ENCODE peak calls at places on chromosomes 4 and X, in eight cellular contexts. F is HFF-Myc, L is astrocyte of the spinal cord, W is HCT116, P is Panc1, V is OCI-LY7, R is cardiac fibroblast, H is lower leg skin. K is an unnamed sample.

GRCh38 chr4:112900416-112900815 is 149.0 kb upstream of the ANK2 start:
- DNase-seq in H (no peak), V (no peak), L (no peak), W (no peak), P (no peak), F (no peak), R (no peak), K (no peak)

GRCh38 chr4:47926667-47927258 is 12.4 kb upstream of the NFXL1 start:
- DNase-seq in L (peak), H (no peak), F (no peak), W (peak), P (peak), V (peak), R (peak), K (peak)

GRCh38 chrX:43493751-43494150 is 162.3 kb upstream of the MAOA start:
- DNase-seq in R (peak), F (no peak), V (no peak), H (no peak), W (no peak), P (no peak), L (no peak), K (no peak)

GRCh38 chrX:34918856-34919255 is 23.7 kb upstream of the FAM47B start:
- DNase-seq in W (no peak), F (peak), H (no peak), R (peak), P (no peak), L (peak), V (no peak), K (no peak)

GRCh38 chr4:122010610-122011009 is 58.8 kb upstream of the TRPC3 start:
- DNase-seq in W (no peak), V (no peak), P (no peak), H (no peak), L (peak), R (no peak), F (peak), K (no peak)

GRCh38 chr4:55592014-55592413 is at the start of gene PDCL2:
- DNase-seq in W (no peak), F (no peak), L (no peak), P (no peak), R (no peak), H (no peak), V (no peak), K (no peak)

GRCh38 chr4:188372856-188373255 is 233.6 kb downstream of the TRIML1 start:
- DNase-seq in F (peak), H (no peak), L (no peak), P (peak), R (peak), W (peak), V (no peak), K (no peak)

GRCh38 chr4:84051728-84052127 is 447.4 kb downstream of the NKX6-1 start:
- DNase-seq in H (no peak), P (no peak), L (no peak), R (no peak), F (no peak), W (no peak), V (no peak), K (no peak)

GRCh38 chrX:70479970-70480659 is 35.5 kb downstream of the DLG3 start:
- DNase-seq in R (peak), W (no peak), P (no peak), H (no peak), F (no peak), V (no peak), L (no peak), K (no peak)

GRCh38 chr4:153159016-153159415 is 45.2 kb upstream of the TRIM2 start:
- DNase-seq in H (no peak), L (no peak), P (no peak), F (no peak), V (peak), W (no peak), R (no peak), K (no peak)

GRCh38 chr4:83660578-83660977 is 124.7 kb downstream of the GPAT3 start:
- DNase-seq in V (peak), P (no peak), F (no peak), L (no peak), R (no peak), W (no peak), H (no peak), K (no peak)

GRCh38 chr4:72375050-72375736 is 193.8 kb downstream of the ADAMTS3 start:
- DNase-seq in R (peak), P (no peak), W (no peak), H (no peak), F (no peak), L (peak), V (no peak), K (no peak)

GRCh38 chrX:44152867-44153266 is 179.7 kb upstream of the NDP start:
- DNase-seq in R (peak), P (no peak), W (no peak), L (no peak), V (no peak), H (no peak), F (no peak), K (no peak)

GRCh38 chr4:165738571-165738970 is 134.5 kb upstream of the TLL1 start:
- DNase-seq in V (no peak), H (no peak), L (no peak), F (no peak), W (no peak), R (no peak), P (no peak), K (no peak)

GRCh38 chrX:55007633-55008032 is 7.5 kb downstream of the APEX2 start:
- DNase-seq in V (no peak), H (no peak), W (no peak), R (peak), F (peak), P (no peak), L (peak), K (peak)

GRCh38 chr4:93646225-93646930 is 182.2 kb upstream of the ATOH1 start:
- DNase-seq in P (no peak), V (no peak), F (no peak), L (no peak), H (no peak), W (no peak), R (no peak), K (no peak)

GRCh38 chr4:36775544-36775943 is 469.0 kb upstream of the NWD2 start:
- DNase-seq in L (no peak), H (no peak), W (no peak), F (no peak), P (no peak), R (no peak), V (no peak), K (no peak)

GRCh38 chrX:16882188-16882587 is 12.0 kb upstream of the RBBP7 start:
- DNase-seq in V (peak), R (peak), P (no peak), F (no peak), W (no peak), H (no peak), L (peak), K (no peak)

GRCh38 chr4:110107868-110108267 is 90.5 kb downstream of the ELOVL6 start:
- DNase-seq in H (no peak), P (no peak), L (no peak), W (no peak), R (peak), V (no peak), F (no peak), K (no peak)

GRCh38 chrX:104288269-104288668 is 33.5 kb upstream of the ESX1 start:
- DNase-seq in R (peak), F (no peak), P (no peak), W (no peak), H (no peak), L (no peak), V (no peak), K (no peak)

GRCh38 chr4:68373513-68373912 is 23.6 kb upstream of the YTHDC1 start:
- DNase-seq in L (peak), P (no peak), F (no peak), H (peak), W (no peak), R (peak), V (no peak), K (no peak)
- H3K4me3 ChIP-seq in L (peak), P (no peak), F (peak), H (no peak), W (no peak), R (no peak), V (no peak), K (peak)

GRCh38 chrX:96407501-96407900 is 277.1 kb upstream of the DIAPH2 start:
- DNase-seq in L (peak), W (no peak), H (peak), R (peak), F (no peak), P (no peak), V (no peak), K (no peak)
- H3K4me3 ChIP-seq in L (no peak), W (no peak), H (no peak), R (no peak), F (no peak), P (no peak), V (no peak), K (no peak)

DNA sequence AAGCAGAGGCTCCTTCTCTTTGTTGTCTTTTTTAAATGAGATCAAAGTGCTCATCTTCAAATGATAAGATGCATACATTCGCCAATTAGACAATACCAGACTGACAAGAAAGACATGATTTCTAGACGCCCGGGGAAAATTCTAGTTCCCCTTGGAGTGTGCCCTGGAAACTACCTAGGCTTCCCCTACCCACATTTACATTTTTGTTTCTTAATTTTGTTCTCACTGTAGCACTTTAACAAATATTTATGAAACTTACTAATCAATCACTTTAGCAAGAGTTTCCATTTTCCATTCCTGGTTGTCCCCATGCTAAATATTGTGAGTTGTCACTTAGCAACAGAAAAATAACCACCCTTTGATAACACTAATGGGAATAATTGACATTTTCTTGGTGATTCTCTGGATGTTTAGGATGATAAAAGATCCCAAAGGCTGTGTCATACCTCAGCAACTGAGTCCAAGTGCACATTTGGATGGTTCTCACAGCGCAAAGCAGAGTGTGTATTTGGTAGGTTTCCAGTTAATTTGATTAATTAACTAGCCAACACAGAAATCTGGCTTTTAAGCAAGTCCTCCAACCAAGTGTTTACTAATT is 69.6 kb downstream of the FGFBP1 start:
- DNase-seq in P (no peak), W (no peak), H (no peak), R (no peak), L (no peak), F (no peak), V (no peak), K (no peak)
- H3K4me3 ChIP-seq in P (no peak), W (no peak), H (no peak), R (no peak), L (no peak), F (no peak), V (no peak), K (no peak)

GRCh38 chr4:123591875-123592274 is 195.3 kb downstream of the SPRY1 start:
- DNase-seq in L (no peak), P (no peak), V (no peak), F (no peak), H (no peak), R (no peak), W (no peak), K (no peak)

GRCh38 chr4:123596805-123597204 is 200.2 kb downstream of the SPRY1 start:
- DNase-seq in L (no peak), F (no peak), V (no peak), R (no peak), W (no peak), P (no peak), H (no peak), K (no peak)

GRCh38 chr4:123589361-123589760 is 192.8 kb downstream of the SPRY1 start:
- DNase-seq in W (no peak), L (no peak), V (no peak), F (no peak), P (no peak), R (no peak), H (no peak), K (no peak)

GRCh38 chr4:123597586-123597985 is 201.0 kb downstream of the SPRY1 start:
- DNase-seq in H (no peak), P (no peak), R (peak), F (no peak), V (no peak), L (peak), W (no peak), K (no peak)

GRCh38 chr4:123593655-123594054 is 197.1 kb downstream of the SPRY1 start:
- DNase-seq in L (no peak), H (no peak), F (no peak), P (no peak), W (no peak), R (no peak), V (no peak), K (no peak)
- H3K4me3 ChIP-seq in L (no peak), H (no peak), F (no peak), P (no peak), W (no peak), R (no peak), V (no peak), K (no peak)

GRCh38 chr4:151324124-151324448 is 1.3 kb downstream of the SH3D19 start:
- DNase-seq in P (no peak), W (no peak), L (peak), R (no peak), F (no peak), V (no peak), H (no peak), K (no peak)

GRCh38 chr4:151322565-151322964 is 2.8 kb downstream of the SH3D19 start:
- DNase-seq in W (no peak), L (peak), R (no peak), F (no peak), H (no peak), V (no peak), P (no peak), K (no peak)

GRCh38 chr4:151329217-151330007 is 4.0 kb upstream of the SH3D19 start:
- DNase-seq in P (peak), L (no peak), V (no peak), F (no peak), H (no peak), R (no peak), W (no peak), K (no peak)

GRCh38 chr4:151324449-151325319 is 721 bp downstream of the SH3D19 start:
- DNase-seq in H (peak), L (peak), F (peak), W (peak), P (peak), V (no peak), R (peak), K (no peak)

GRCh38 chr4:151325320-151326246 is at the start of gene SH3D19:
- DNase-seq in P (no peak), L (peak), V (no peak), W (peak), F (no peak), R (peak), H (peak), K (no peak)
- H3K4me3 ChIP-seq in P (peak), L (peak), V (no peak), W (peak), F (peak), R (peak), H (peak), K (peak)

GRCh38 chrX:66000628-66001275 is 39.1 kb downstream of the VSIG4 start:
- DNase-seq in F (no peak), V (no peak), W (no peak), L (no peak), P (no peak), H (no peak), R (no peak), K (no peak)

GRCh38 chrX:66000178-66000577 is 39.7 kb downstream of the VSIG4 start:
- DNase-seq in P (no peak), F (no peak), W (no peak), V (no peak), H (no peak), R (no peak), L (no peak), K (no peak)

GRCh38 chrX:66004928-66005831 is 34.7 kb downstream of the VSIG4 start:
- DNase-seq in W (no peak), R (no peak), H (no peak), V (peak), L (no peak), F (no peak), P (no peak), K (no peak)

GRCh38 chrX:66001596-66001995 is 38.3 kb downstream of the VSIG4 start:
- DNase-seq in W (no peak), R (no peak), F (no peak), P (no peak), H (no peak), V (no peak), L (no peak), K (no peak)

GRCh38 chrX:66002832-66003680 is 36.8 kb downstream of the VSIG4 start:
- DNase-seq in W (no peak), V (no peak), L (no peak), H (no peak), R (no peak), P (no peak), F (no peak), K (no peak)
- H3K4me3 ChIP-seq in W (no peak), V (no peak), L (no peak), H (no peak), R (no peak), P (no peak), F (no peak), K (no peak)